ENCODE peak calls at places on chromosome 1, in ten cellular contexts. R is T-helper 2 cell treated with Interferon-gamma antibody and Interleukin-4, amounts not matched to agents 5 μg/mL and 100 μg/mL, for 36 hours; Q is AG04449; V is left cardiac atrium; J is body of pancreas; Z is Jurkat, Clone E6-1; B is small intestine; O is activated CD8-positive, alpha-beta memory T cell treated with anti-CD3 and anti-CD28 coated beads for 1 hour; H is NCI-H1417 treated with DMSO at 0.1 percent for 48 hours; T is T follicular helper cell. E is an unnamed sample.

GRCh38 chr1:156933136-156933535 is 12.7 kb downstream of the LRRC71 start:
- DNase-seq in R (no peak), Q (no peak), V (no peak), J (no peak), Z (no peak), B (no peak), O (no peak), H (no peak), T (no peak), E (no peak)

GRCh38 chr1:3780901-3781300 is 8.4 kb downstream of the SMIM1 start:
- DNase-seq in R (no peak), Q (no peak), V (peak; percentile 8), J (no peak), Z (no peak), B (no peak), O (no peak), H (no peak), T (no peak), E (no peak)

GRCh38 chr1:53127546-53127945 is 14.9 kb downstream of the SLC1A7 start:
- DNase-seq in R (no peak), Q (no peak), V (no peak), J (no peak), Z (no peak), B (no peak), O (no peak), H (no peak), T (no peak), E (no peak)

GRCh38 chr1:53512807-53513755 is 53.9 kb downstream of the DMRTB1 start:
- DNase-seq in R (no peak), Q (no peak), V (no peak), J (no peak), Z (no peak), B (no peak), O (no peak), H (no peak), T (no peak), E (no peak)

GRCh38 chr1:216666431-216666830 is 56.8 kb downstream of the ESRRG start:
- DNase-seq in R (no peak), Q (no peak), V (no peak), J (no peak), Z (no peak), B (no peak), O (no peak), H (no peak), T (no peak), E (no peak)

GRCh38 chr1:89615676-89616598 is 17.0 kb upstream of the LRRC8C start:
- DNase-seq in R (no peak), Q (no peak), V (peak; percentile 38), J (peak; percentile 45), Z (no peak), B (peak; percentile 13), O (no peak), H (no peak), T (no peak), E (no peak)

GRCh38 chr1:202063093-202063492 is 52.7 kb downstream of the ELF3 start:
- DNase-seq in R (no peak), Q (no peak), V (no peak), J (no peak), Z (no peak), B (no peak), O (no peak), H (no peak), T (no peak), E (no peak)

GRCh38 chr1:9792156-9793042 is 31.4 kb downstream of the CLSTN1 start:
- DNase-seq in R (no peak), Q (no peak), V (no peak), J (peak; percentile 62), Z (no peak), B (peak; percentile 24), O (no peak), H (peak; percentile 80), T (no peak), E (peak; percentile 50)

GRCh38 chr1:177940682-177941081 is 29.2 kb downstream of the SEC16B start:
- DNase-seq in R (no peak), Q (no peak), V (no peak), J (no peak), Z (no peak), B (no peak), O (no peak), H (no peak), T (no peak), E (no peak)

GRCh38 chr1:157849229-157849875 is 7.7 kb upstream of the CD5L start:
- DNase-seq in R (no peak), Q (no peak), V (no peak), J (no peak), Z (no peak), B (no peak), O (no peak), H (no peak), T (no peak), E (no peak)

GRCh38 chr1:9233241-9233941 is 1.2 kb upstream of the H6PD start:
- DNase-seq in R (no peak), Q (no peak), V (peak; percentile 94), J (peak; percentile 65), Z (no peak), B (no peak), O (no peak), H (no peak), T (no peak), E (no peak)

GRCh38 chr1:204321665-204322064 is 38.1 kb downstream of the PLEKHA6 start:
- DNase-seq in R (no peak), Q (no peak), V (no peak), J (no peak), Z (no peak), B (no peak), O (no peak), H (no peak), T (no peak), E (no peak)

GRCh38 chr1:65214340-65215027 is 66.5 kb downstream of the AK4 start:
- DNase-seq in R (no peak), Q (no peak), V (no peak), J (peak; percentile 46), Z (no peak), B (no peak), O (no peak), H (no peak), T (no peak), E (no peak)

GRCh38 chr1:112672009-112672408 is 2.5 kb upstream of the MOV10 start:
- DNase-seq in R (no peak), Q (no peak), V (no peak), J (no peak), Z (no peak), B (no peak), O (no peak), H (no peak), T (no peak), E (no peak)

GRCh38 chr1:58714594-58714993 is 14.7 kb upstream of the MYSM1 start:
- DNase-seq in R (no peak), Q (no peak), V (no peak), J (no peak), Z (no peak), B (no peak), O (no peak), H (no peak), T (no peak), E (no peak)

GRCh38 chr1:94863297-94863911 is 43.2 kb downstream of the SLC44A3 start:
- DNase-seq in R (no peak), Q (no peak), V (no peak), J (peak; percentile 19), Z (no peak), B (no peak), O (no peak), H (no peak), T (no peak), E (no peak)

GRCh38 chr1:109231085-109231484 is 17.4 kb downstream of the SARS1 start:
- DNase-seq in R (no peak), Q (no peak), V (no peak), J (no peak), Z (no peak), B (no peak), O (no peak), H (no peak), T (no peak), E (no peak)

GRCh38 chr1:71196685-71197084 is 115.8 kb upstream of the ZRANB2 start:
- DNase-seq in R (no peak), Q (no peak), V (no peak), J (no peak), Z (no peak), B (no peak), O (no peak), H (peak; percentile 44), T (no peak), E (no peak)

GRCh38 chr1:39105061-39105840 is 79.1 kb downstream of the NDUFS5 start:
- DNase-seq in R (peak; percentile 64), Q (no peak), V (peak; percentile 86), J (peak; percentile 85), Z (no peak), B (peak; percentile 80), O (peak; percentile 42), H (no peak), T (peak; percentile 46), E (no peak)

GRCh38 chr1:56120021-56120420 is 459.3 kb downstream of the PLPP3 start:
- DNase-seq in R (no peak), Q (no peak), V (no peak), J (no peak), Z (no peak), B (no peak), O (no peak), H (no peak), T (no peak), E (no peak)

GRCh38 chr1:11286735-11287410 is 13.9 kb downstream of the UBIAD1 start:
- DNase-seq in R (no peak), Q (no peak), V (no peak), J (no peak), Z (no peak), B (no peak), O (no peak), H (no peak), T (no peak), E (no peak)

GRCh38 chr1:52140633-52141512 is 1.0 kb upstream of the ZFYVE9 start:
- DNase-seq in R (no peak), Q (no peak), V (no peak), J (no peak), Z (no peak), B (peak; percentile 47), O (no peak), H (no peak), T (no peak), E (peak; percentile 27)

GRCh38 chr1:104238991-104239390 is 489.3 kb downstream of the AMY1C start:
- DNase-seq in R (no peak), Q (no peak), V (no peak), J (no peak), Z (no peak), B (no peak), O (no peak), H (peak; percentile 62), T (no peak), E (no peak)

GRCh38 chr1:204473415-204473965 is 21.1 kb downstream of the PIK3C2B start:
- DNase-seq in R (no peak), Q (no peak), V (no peak), J (no peak), Z (no peak), B (no peak), O (no peak), H (no peak), T (no peak), E (no peak)

GRCh38 chr1:214604543-214604942 is 1.5 kb downstream of the CENPF start:
- DNase-seq in R (no peak), Q (no peak), V (no peak), J (no peak), Z (no peak), B (no peak), O (no peak), H (no peak), T (no peak), E (no peak)

GRCh38 chr1:8097077-8097799 is 71.1 kb upstream of the ERRFI1 start:
- DNase-seq in R (peak; percentile 30), Q (peak; percentile 86), V (no peak), J (peak; percentile 12), Z (no peak), B (peak; percentile 83), O (no peak), H (peak; percentile 34), T (no peak), E (no peak)

GRCh38 chr1:31154632-31155215 is 85.0 kb downstream of the NKAIN1 start:
- DNase-seq in R (peak; percentile 69), Q (no peak), V (peak; percentile 79), J (peak; percentile 88), Z (peak; percentile 46), B (peak; percentile 92), O (peak; percentile 57), H (no peak), T (peak; percentile 40), E (peak; percentile 23)

GRCh38 chr1:167490765-167491164 is 27.6 kb downstream of the CD247 start:
- DNase-seq in R (no peak), Q (no peak), V (no peak), J (no peak), Z (no peak), B (no peak), O (no peak), H (no peak), T (no peak), E (no peak)